ENCODE peak calls at places on chromosomes 12 and 14, in ten cellular contexts. W is spleen, S is endodermal cell, O is Peyer's patch, A is Panc1, P is fibroblast of lung, V is AG04450, B is lower lobe of right lung, T is H9, C is IMR-90. U is an unnamed sample.

GRCh38 chr12:128969480-128970055 is 116.3 kb downstream of the GLT1D1 start:
- DNase-seq in A (no peak), P (no peak), S (peak), B (no peak), V (no peak), O (no peak), W (no peak), T (peak), C (no peak), U (peak)

GRCh38 chr12:88639361-88639760 is 59.1 kb upstream of the KITLG start:
- DNase-seq in W (no peak), A (no peak), T (no peak), V (no peak), P (peak), C (peak), S (no peak), B (no peak), O (no peak), U (peak)

GRCh38 chr14:39102265-39102968 is 618 bp downstream of the SEC23A start:
- DNase-seq in P (peak), B (no peak), C (peak), S (no peak), T (no peak), O (no peak), A (no peak), V (no peak), W (no peak), U (no peak)

GRCh38 chr12:122951979-122952892 is 14.0 kb downstream of the ABCB9 start:
- DNase-seq in A (no peak), C (peak), S (peak), W (peak), T (peak), B (peak), P (peak), V (no peak), O (peak), U (peak)

GRCh38 chr12:31234955-31235867 is 90.7 kb downstream of the SINHCAF start:
- DNase-seq in S (peak), A (no peak), C (peak), T (peak), P (peak), V (no peak), O (no peak), B (peak), W (no peak), U (peak)

GRCh38 chr12:49188205-49188915 is 520 bp downstream of the TUBA1A start:
- DNase-seq in P (peak), T (peak), C (peak), B (peak), A (peak), S (peak), W (peak), O (peak), V (no peak), U (peak)

GRCh38 chr14:23562822-23563472 is 4.6 kb downstream of the AP1G2 start:
- DNase-seq in A (no peak), S (peak), O (no peak), T (peak), C (peak), W (no peak), V (peak), P (peak), B (no peak), U (peak)

GRCh38 chr14:44529026-44529425 is 21.9 kb upstream of the FSCB start:
- DNase-seq in V (no peak), A (no peak), C (no peak), S (no peak), O (no peak), W (no peak), P (peak), T (no peak), B (no peak), U (no peak)

GRCh38 chr12:128381537-128381936 is 114.6 kb downstream of the TMEM132C start:
- DNase-seq in T (peak), C (no peak), W (no peak), O (no peak), P (no peak), V (no peak), S (peak), B (no peak), A (no peak), U (peak)

GRCh38 chr14:61211476-61212262 is 69.5 kb downstream of the TMEM30B start:
- DNase-seq in S (no peak), B (no peak), O (no peak), P (no peak), A (no peak), V (no peak), C (no peak), T (no peak), W (no peak), U (no peak)

GRCh38 chr12:65532162-65532561 is 253.7 kb downstream of the MSRB3 start:
- DNase-seq in C (peak), V (no peak), O (no peak), S (no peak), W (no peak), T (no peak), P (peak), A (no peak), B (no peak), U (no peak)

GRCh38 chr12:6827982-6828670 is at the start of gene P3H3:
- DNase-seq in B (no peak), A (no peak), W (no peak), S (peak), V (no peak), O (peak), P (peak), T (peak), C (peak), U (peak)

GRCh38 chr14:76564471-76565119 is 188.7 kb downstream of the ESRRB start:
- DNase-seq in V (no peak), W (no peak), O (no peak), A (no peak), C (no peak), B (no peak), T (peak), S (peak), P (no peak), U (no peak)

GRCh38 chr12:119239040-119239439 is 60.3 kb downstream of the HSPB8 start:
- DNase-seq in S (no peak), O (no peak), P (no peak), V (no peak), A (no peak), B (no peak), W (no peak), T (no peak), C (no peak), U (no peak)

GRCh38 chr12:132803125-132803524 is 25.5 kb downstream of the GOLGA3 start:
- DNase-seq in V (no peak), T (no peak), W (no peak), C (no peak), P (no peak), S (no peak), B (no peak), A (no peak), O (no peak), U (no peak)

GRCh38 chr14:39267592-39268112 is 33.9 kb downstream of the MIA2 start:
- DNase-seq in V (no peak), C (no peak), B (no peak), O (no peak), A (no peak), S (no peak), P (peak), W (no peak), T (no peak), U (no peak)

GRCh38 chr12:47808574-47809380 is 10.9 kb downstream of the HDAC7 start:
- DNase-seq in C (peak), O (no peak), P (no peak), T (no peak), W (no peak), B (no peak), S (peak), V (no peak), A (no peak), U (no peak)

GRCh38 chr12:51907083-51907863 is at the start of gene ACVRL1:
- DNase-seq in V (no peak), B (peak), T (no peak), O (peak), P (peak), S (peak), A (no peak), C (no peak), W (peak), U (no peak)

GRCh38 chr12:97513921-97514320 is 51.3 kb downstream of the RMST start:
- DNase-seq in A (no peak), O (no peak), B (no peak), T (no peak), V (no peak), P (no peak), S (no peak), W (no peak), C (no peak), U (no peak)

GRCh38 chr12:103928736-103929050 is 1.5 kb upstream of the HSP90B1 start:
- DNase-seq in A (no peak), B (peak), W (peak), T (no peak), V (no peak), S (no peak), O (peak), P (no peak), C (no peak), U (no peak)

GRCh38 chr14:33737446-33737845 is 213.4 kb downstream of the EGLN3 start:
- DNase-seq in A (no peak), O (no peak), S (no peak), W (no peak), V (no peak), P (peak), C (no peak), B (no peak), T (no peak), U (no peak)

GRCh38 chr12:5015711-5016492 is 27.8 kb upstream of the KCNA5 start:
- DNase-seq in V (no peak), P (no peak), A (no peak), W (no peak), T (no peak), B (no peak), S (no peak), C (no peak), O (no peak), U (no peak)

GRCh38 chr14:31006703-31007102 is 18.7 kb upstream of the AP4S1 start:
- DNase-seq in W (no peak), V (no peak), C (no peak), T (no peak), P (no peak), O (no peak), B (no peak), A (no peak), S (no peak), U (no peak)

GRCh38 chr12:1594045-1594294 is 411 bp downstream of the FBXL14 start:
- DNase-seq in T (peak), S (peak), W (peak), C (no peak), P (no peak), V (no peak), B (peak), A (no peak), O (no peak), U (no peak)

GRCh38 chr12:87661770-87662402 is 367.3 kb downstream of the C12orf50 start:
- DNase-seq in B (no peak), V (no peak), S (no peak), O (no peak), P (peak), T (no peak), C (peak), A (no peak), W (no peak), U (no peak)

GRCh38 chr12:99154264-99154982 is 493.1 kb upstream of the GARIN6 start:
- DNase-seq in P (no peak), C (no peak), V (no peak), O (no peak), W (no peak), A (no peak), S (peak), B (no peak), T (peak), U (peak)

GRCh38 chr12:2959194-2959507 is at the start of gene TEAD4:
- DNase-seq in O (peak), P (peak), B (peak), T (peak), C (peak), W (no peak), S (peak), A (no peak), V (peak), U (peak)

GRCh38 chr12:24820872-24821271 is 128.0 kb downstream of the BCAT1 start:
- DNase-seq in V (no peak), A (no peak), O (no peak), B (no peak), S (no peak), C (peak), T (no peak), W (no peak), P (peak), U (no peak)

GRCh38 chr12:107318804-107319535 is 225.6 kb upstream of the CRY1 start:
- DNase-seq in B (peak), P (peak), S (peak), O (peak), C (peak), V (no peak), A (no peak), W (peak), T (peak), U (peak)

GRCh38 chr14:54048736-54049135 is 92.1 kb upstream of the BMP4 start:
- DNase-seq in W (no peak), S (no peak), B (no peak), A (no peak), O (no peak), C (no peak), T (no peak), V (no peak), P (no peak), U (no peak)

GRCh38 chr14:95317817-95318343 is 1.8 kb downstream of the CLMN start:
- DNase-seq in A (no peak), O (no peak), C (no peak), T (no peak), S (no peak), B (no peak), P (no peak), W (no peak), V (no peak), U (no peak)

GRCh38 chr12:19048943-19049342 is 80.6 kb upstream of the PLEKHA5 start:
- DNase-seq in P (no peak), A (no peak), C (no peak), B (no peak), S (no peak), T (no peak), O (no peak), W (no peak), V (no peak), U (no peak)

GRCh38 chr14:101118746-101119610 is 215.5 kb upstream of the RTL1 start:
- DNase-seq in T (no peak), O (no peak), P (no peak), W (peak), V (no peak), S (peak), B (no peak), C (no peak), A (no peak), U (no peak)

GRCh38 chr14:68810173-68811153 is 17.6 kb upstream of the ZFP36L1 start:
- DNase-seq in B (peak), S (no peak), O (no peak), V (no peak), C (no peak), A (no peak), W (no peak), T (no peak), P (no peak), U (no peak)

GRCh38 chr14:93234798-93235197 is 27.7 kb downstream of the UBR7 start:
- DNase-seq in C (peak), W (no peak), S (no peak), T (no peak), A (no peak), O (no peak), V (no peak), B (no peak), P (peak), U (no peak)

GRCh38 chr12:4700621-4701026 is 19.6 kb upstream of the GALNT8 start:
- DNase-seq in B (peak), S (peak), O (no peak), C (peak), V (peak), P (peak), T (peak), A (no peak), W (no peak), U (no peak)

GRCh38 chr12:98999569-98999968 is 354.5 kb downstream of the APAF1 start:
- DNase-seq in S (no peak), O (no peak), C (no peak), P (peak), T (no peak), B (no peak), V (no peak), A (no peak), W (no peak), U (no peak)

GRCh38 chr14:100522616-100523021 is 64.6 kb downstream of the BEGAIN start:
- DNase-seq in P (no peak), S (peak), V (no peak), W (peak), C (no peak), B (no peak), T (no peak), O (peak), A (no peak), U (peak)

GRCh38 chr14:69657961-69658360 is 46.6 kb downstream of the SUSD6 start:
- DNase-seq in S (peak), B (peak), A (no peak), C (peak), O (peak), P (peak), T (peak), W (no peak), V (no peak), U (peak)

DNA sequence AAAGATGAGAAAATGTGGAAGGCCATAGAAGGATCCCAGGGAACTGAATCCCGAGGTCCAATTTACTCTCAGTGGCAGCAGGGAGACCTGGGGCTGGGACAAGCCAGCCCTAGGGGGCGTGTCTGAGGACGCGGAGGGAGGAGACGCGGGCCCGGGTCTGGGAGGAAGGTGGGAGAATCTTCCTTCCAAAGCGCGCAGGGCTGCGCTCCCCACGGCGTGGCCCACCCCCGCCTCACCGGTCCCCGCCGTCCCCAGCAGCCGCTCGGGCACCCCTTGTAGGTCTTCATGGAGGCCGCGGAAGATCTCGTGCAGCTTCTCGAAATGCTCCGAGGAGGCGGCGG is 323 bp downstream of the VTI1B start:
- DNase-seq in S (peak), P (peak), B (peak), T (peak), V (no peak), W (peak), O (peak), A (no peak), C (peak), U (peak)
- TF ChIP-seq CTCF in S (peak), P (no peak), B (peak), T (peak), V (peak), W (peak), O (peak), A (peak), C (peak), U (no peak)

DNA sequence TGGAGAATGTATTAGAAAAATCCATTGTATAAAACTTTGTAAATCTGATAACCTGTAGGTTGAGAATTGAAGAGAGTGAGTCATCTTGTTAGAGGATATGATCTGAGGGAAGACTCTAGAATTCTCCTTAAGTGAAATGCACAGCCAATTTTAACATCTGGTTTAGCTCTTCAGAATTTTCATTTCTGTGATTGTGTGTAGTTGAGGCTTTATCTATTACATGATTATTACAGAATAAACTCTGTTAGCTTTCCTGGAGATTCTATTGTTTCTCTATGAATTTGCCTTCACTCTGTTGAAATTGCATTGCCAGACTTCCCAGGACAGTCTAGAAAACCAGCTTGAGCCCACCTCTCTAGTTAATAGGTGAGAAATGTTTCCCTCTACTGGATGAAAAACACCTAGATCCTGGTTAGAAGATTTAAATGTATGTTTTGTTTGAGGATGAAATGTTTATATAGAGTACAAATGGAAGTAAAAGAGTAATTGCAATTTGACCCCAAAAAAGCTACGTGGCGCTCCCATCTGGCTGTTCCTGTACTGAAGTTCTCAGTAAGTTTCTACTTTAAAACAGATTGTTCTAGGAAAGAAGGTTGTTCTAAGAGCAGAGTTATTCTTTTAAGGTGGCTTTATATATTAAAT is 2.9 kb downstream of the NUDT4 start:
- DNase-seq in C (peak), W (no peak), O (no peak), B (no peak), T (no peak), V (no peak), P (peak), S (no peak), A (no peak), U (no peak)
- TF ChIP-seq CTCF in C (peak), W (peak), O (peak), B (no peak), T (peak), V (peak), P (no peak), S (peak), A (no peak), U (peak)

DNA sequence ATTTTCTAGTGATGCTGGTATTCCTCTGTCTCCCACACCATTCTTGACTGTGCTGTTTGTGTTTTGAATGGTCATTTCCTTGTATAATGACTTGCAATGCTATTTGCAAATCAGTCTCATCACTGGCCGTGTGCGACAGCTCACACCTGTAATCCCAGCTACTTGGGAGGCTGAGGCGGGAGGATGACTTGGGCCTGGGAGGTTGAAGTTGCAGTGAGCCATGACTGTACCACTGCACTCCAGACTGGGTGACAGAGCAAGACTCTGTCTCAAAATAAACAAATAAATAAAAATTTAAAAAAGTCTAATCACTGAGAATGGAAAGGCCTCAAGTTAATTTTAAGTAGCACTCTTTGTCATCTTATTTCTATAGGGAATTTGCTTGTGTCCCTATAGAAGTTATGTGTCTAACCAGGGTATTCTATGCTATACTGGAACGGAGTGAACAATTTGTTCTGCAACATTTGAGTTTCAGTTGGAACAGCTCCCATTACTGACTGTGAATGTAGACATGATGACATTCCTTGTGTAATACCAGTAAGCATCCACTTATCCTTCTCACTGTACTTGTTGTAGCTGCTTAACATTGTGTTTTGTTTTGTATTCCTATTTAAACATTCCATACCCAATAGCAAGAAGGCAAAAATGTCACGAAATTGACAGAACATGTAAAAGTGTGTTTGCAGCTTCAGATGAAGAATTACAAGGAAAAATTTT is 126.3 kb downstream of the MGST1 start:
- DNase-seq in A (no peak), O (no peak), W (no peak), V (peak), C (peak), S (no peak), T (no peak), P (peak), B (no peak), U (no peak)
- TF ChIP-seq CTCF in A (no peak), O (no peak), W (no peak), V (no peak), C (no peak), S (no peak), T (no peak), P (no peak), B (no peak), U (no peak)

GRCh38 chr12:45745861-45746277 is 16.4 kb downstream of the ARID2 start:
- DNase-seq in B (no peak), C (peak), A (no peak), T (no peak), P (peak), O (no peak), V (no peak), W (no peak), S (no peak), U (no peak)
- TF ChIP-seq CTCF in B (peak), C (peak), A (peak), T (peak), P (no peak), O (peak), V (peak), W (no peak), S (peak), U (no peak)